ENCODE peak calls at places on chromosomes 13 and 19, in four cellular contexts. V is GM12878, O is IMR-90, I is K562. L is an unnamed sample.

GRCh38 chr13:72565893-72566292 is 161.5 kb downstream of the MZT1 start:
- DNase-seq in V (no peak), O (peak; percentile 15), I (no peak), L (peak; percentile 25)

GRCh38 chr13:113648218-113648615 is 9.8 kb downstream of the ATP4B start:
- DNase-seq in V (no peak), O (no peak), I (no peak), L (no peak)

GRCh38 chr19:37855098-37855497 is 51.3 kb downstream of the WDR87 start:
- DNase-seq in V (no peak), O (peak; percentile 17), I (no peak), L (peak; percentile 29)

GRCh38 chr19:32397736-32398135 is 7.8 kb upstream of the DPY19L3 start:
- DNase-seq in V (no peak), O (peak; percentile 88), I (no peak), L (no peak)

GRCh38 chr13:79935121-79935520 is 405.8 kb downstream of the SPRY2 start:
- DNase-seq in V (no peak), O (peak; percentile 20), I (no peak), L (no peak)

GRCh38 chr13:49998714-49999624 is 2.1 kb downstream of the TRIM13 start:
- DNase-seq in V (no peak), O (no peak), I (no peak), L (no peak)

GRCh38 chr13:41763772-41764171 is 197.1 kb downstream of the VWA8 start:
- DNase-seq in V (no peak), O (no peak), I (peak; percentile 10), L (no peak)

GRCh38 chr19:6564393-6564792 is 26.6 kb downstream of the CD70 start:
- DNase-seq in V (no peak), O (no peak), I (peak; percentile 69), L (peak; percentile 14)

GRCh38 chr19:28377077-28377476 is 835.9 kb downstream of the UQCRFS1 start:
- DNase-seq in V (no peak), O (no peak), I (no peak), L (no peak)

GRCh38 chr13:52644108-52644507 is 1.9 kb downstream of the HNRNPA1L2 start:
- DNase-seq in V (no peak), O (peak; percentile 54), I (no peak), L (no peak)

GRCh38 chr13:56528040-56528760 is 612.5 kb upstream of the PRR20A start:
- DNase-seq in V (no peak), O (no peak), I (no peak), L (no peak)

GRCh38 chr13:25353344-25353743 is 18.4 kb upstream of the ATP8A2 start:
- DNase-seq in V (no peak), O (no peak), I (no peak), L (no peak)

GRCh38 chr19:11496391-11497163 is 9.1 kb downstream of the ZNF653 start:
- DNase-seq in V (no peak), O (peak; percentile 86), I (peak; percentile 84), L (peak; percentile 48)

GRCh38 chr19:15631817-15632216 is 8.9 kb upstream of the CYP4F3 start:
- DNase-seq in V (peak; percentile 3), O (no peak), I (peak; percentile 87), L (no peak)

GRCh38 chr13:20828540-20829364 is 55.0 kb upstream of the EEF1AKMT1 start:
- DNase-seq in V (peak; percentile 26), O (peak; percentile 64), I (no peak), L (peak; percentile 71)

DNA sequence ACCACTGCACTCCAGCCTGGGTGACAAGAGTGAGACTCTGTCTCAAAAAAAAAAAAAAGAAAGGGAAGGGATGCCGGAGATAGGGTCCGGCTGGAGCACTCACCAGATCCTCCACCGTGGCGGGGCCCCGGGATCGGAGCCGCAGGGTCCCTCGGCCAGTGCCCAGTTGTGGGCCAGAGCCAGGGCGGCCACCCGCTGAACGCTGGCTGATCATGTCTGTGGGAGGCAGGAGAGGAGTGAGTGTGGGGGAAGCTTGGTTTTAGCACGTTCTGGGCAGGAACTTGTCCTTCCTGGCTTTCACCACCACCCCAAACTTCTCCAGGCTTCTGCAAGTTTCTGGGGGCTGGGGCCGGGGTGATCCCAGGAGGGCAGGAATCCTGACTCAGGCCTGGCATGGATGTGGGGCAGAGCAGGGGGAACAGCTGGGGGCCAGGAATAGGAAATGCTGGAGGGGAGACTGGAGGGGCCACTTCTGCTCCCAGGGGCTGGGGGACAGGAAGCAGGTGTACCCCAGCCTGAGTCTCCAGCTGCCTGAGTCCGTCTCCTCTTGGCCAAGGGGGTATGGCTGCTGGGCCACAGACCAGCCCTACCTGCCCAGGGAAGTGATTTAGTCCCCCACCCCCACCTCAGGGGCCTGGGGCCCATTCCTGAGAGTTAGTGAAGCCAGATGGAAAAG is 4.3 kb upstream of the PTGER1 start:
- DNase-seq in V (no peak), O (no peak), I (no peak), L (no peak)
- H3K4me1 ChIP-seq in V (no peaks in the 10 kb centered on the region), O (peaks cover 35% of the 10 kb centered on the region), I (peaks cover 57% of the 10 kb centered on the region), L (peaks cover 14% of the 10 kb centered on the region)

DNA sequence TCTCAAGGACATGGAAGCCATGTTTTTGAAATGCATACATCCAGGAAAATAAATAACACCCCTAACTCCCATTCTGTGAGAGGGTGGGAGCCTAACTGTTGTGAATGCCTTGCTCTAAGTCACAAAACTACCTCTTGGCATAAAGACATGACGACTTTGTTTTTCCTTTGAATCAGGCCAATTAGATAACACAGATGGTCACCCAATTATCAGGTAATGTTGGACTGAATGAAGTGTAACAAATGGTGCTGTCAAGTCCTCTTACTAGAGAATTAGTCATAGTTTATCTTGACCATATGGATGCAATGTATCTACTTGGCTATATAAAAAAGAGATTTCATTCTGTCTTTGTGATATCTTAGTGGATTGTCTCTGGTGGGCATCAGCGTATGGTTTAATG is 553.6 kb upstream of the ATXN8OS start:
- DNase-seq in V (no peak), O (no peak), I (no peak), L (no peak)
- TF ChIP-seq FOS in V (no peak), O (no peak), I (no peak), L (no peak)

GRCh38 chr13:31050486-31051400 is 111.0 kb downstream of the HSPH1 start:
- DNase-seq in V (no peak), O (peak; percentile 57), I (peak; percentile 29), L (no peak)

GRCh38 chr13:31049833-31050232 is 111.9 kb downstream of the HSPH1 start:
- DNase-seq in V (no peak), O (no peak), I (no peak), L (no peak)

GRCh38 chr13:31046711-31047279 is 114.3 kb downstream of the TEX26 start:
- DNase-seq in V (no peak), O (peak; percentile 68), I (no peak), L (no peak)

GRCh38 chr13:31049083-31049482 is 112.6 kb downstream of the HSPH1 start:
- DNase-seq in V (no peak), O (no peak), I (no peak), L (no peak)

GRCh38 chr13:31048521-31048920 is 113.2 kb downstream of the HSPH1 start:
- DNase-seq in V (no peak), O (no peak), I (no peak), L (peak; percentile 38)
- H3K4me3 ChIP-seq in V (no peak overlapping the region), O (no peak overlapping the region), I (no peak overlapping the region), L (no peak overlapping the region)

GRCh38 chr19:3608750-3609322 is 2.2 kb upstream of the TBXA2R start:
- DNase-seq in V (no peak), O (no peak), I (peak; percentile 49), L (peak; percentile 12)
- H3K4me1 ChIP-seq in V (peaks cover 12% of the 10 kb centered on the region), O (peaks cover 11% of the 10 kb centered on the region), I (peaks cover 98% of the 10 kb centered on the region), L (peaks cover 23% of the 10 kb centered on the region)

GRCh38 chr19:41376241-41376997 is at the start of gene TMEM91:
- DNase-seq in V (no peak), O (no peak), I (no peak), L (peak; percentile 34)
- TF ChIP-seq FOS in V (no peak), O (no peak), I (no peak), L (no peak)

GRCh38 chr19:8512991-8513686 is 828 bp downstream of the ZNF414 start:
- DNase-seq in V (no peak), O (no peak), I (no peak), L (no peak)

GRCh38 chr19:8510589-8511115 is 3.3 kb downstream of the ZNF414 start:
- DNase-seq in V (no peak), O (no peak), I (peak; percentile 14), L (no peak)

GRCh38 chr19:8511573-8512101 is 2.3 kb downstream of the ZNF414 start:
- DNase-seq in V (no peak), O (no peak), I (no peak), L (no peak)

GRCh38 chr19:8513687-8514504 is at the start of gene ZNF414:
- DNase-seq in V (peak; percentile 60), O (peak; percentile 95), I (peak; percentile 95), L (peak; percentile 93)

GRCh38 chr19:8512115-8512967 is 1.6 kb downstream of the ZNF414 start:
- DNase-seq in V (no peak), O (no peak), I (peak; percentile 89), L (no peak)
- H3K4me3 ChIP-seq in V (peak overlapping the region; percentile 67), O (no peak overlapping the region), I (peak overlapping the region; percentile 77), L (no peak overlapping the region)

GRCh38 chr19:5133986-5134595 is 165.2 kb downstream of the KDM4B start:
- DNase-seq in V (no peak), O (no peak), I (no peak), L (no peak)
- H3K4me1 ChIP-seq in V (peaks cover 42% of the 10 kb centered on the region), O (peaks cover 1% of the 10 kb centered on the region), I (peaks cover 64% of the 10 kb centered on the region), L (no peaks in the 10 kb centered on the region)

GRCh38 chr13:111265701-111266035 is 54.8 kb upstream of the TEX29 start:
- DNase-seq in V (no peak), O (no peak), I (no peak), L (no peak)

GRCh38 chr13:111270126-111270525 is 50.3 kb upstream of the TEX29 start:
- DNase-seq in V (no peak), O (no peak), I (no peak), L (no peak)

GRCh38 chr13:111267205-111267604 is 53.2 kb upstream of the TEX29 start:
- DNase-seq in V (no peak), O (no peak), I (no peak), L (no peak)

GRCh38 chr13:111269508-111269907 is 50.9 kb upstream of the TEX29 start:
- DNase-seq in V (no peak), O (no peak), I (no peak), L (no peak)

DNA sequence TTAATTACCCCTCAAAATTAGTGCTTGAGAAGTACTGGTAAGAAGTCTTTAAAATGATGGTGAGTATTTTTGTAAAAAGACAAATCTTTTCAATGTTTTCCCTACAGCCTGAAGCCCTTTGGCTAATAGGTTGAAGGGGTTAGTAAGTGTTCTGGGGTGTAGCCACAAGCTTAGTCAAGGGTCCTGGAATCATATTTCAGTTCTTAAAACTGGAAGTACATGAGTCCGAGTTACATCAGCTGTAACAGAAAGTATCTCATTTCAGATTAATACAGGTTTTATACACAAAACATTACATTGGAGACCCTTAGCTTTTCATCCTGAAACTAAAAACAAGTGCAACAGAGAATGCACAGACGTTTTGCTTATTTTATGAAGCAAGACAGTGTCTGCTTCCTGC is 52.7 kb upstream of the TEX29 start:
- DNase-seq in V (no peak), O (peak; percentile 78), I (no peak), L (no peak)
- TF ChIP-seq FOS in V (no peak), O (no peak), I (no peak), L (no peak)

GRCh38 chr13:44158741-44159632 is 214.6 kb upstream of the SERP2 start:
- DNase-seq in V (no peak), O (no peak), I (no peak), L (peak; percentile 9)

GRCh38 chr13:44163108-44163507 is 210.5 kb upstream of the SERP2 start:
- DNase-seq in V (no peak), O (no peak), I (no peak), L (no peak)

GRCh38 chr13:44159633-44160279 is 213.9 kb upstream of the SERP2 start:
- DNase-seq in V (no peak), O (no peak), I (no peak), L (no peak)

GRCh38 chr13:44158055-44158655 is 215.5 kb upstream of the SERP2 start:
- DNase-seq in V (no peak), O (no peak), I (no peak), L (no peak)

GRCh38 chr13:44160549-44161278 is 212.9 kb upstream of the SERP2 start:
- DNase-seq in V (no peak), O (peak; percentile 15), I (no peak), L (no peak)
- H3K4me3 ChIP-seq in V (no peak overlapping the region), O (no peak overlapping the region), I (no peak overlapping the region), L (no peak overlapping the region)